ENCODE peak calls at places on chromosome 11, in six cellular contexts. Q, M, B, L, E and J are unnamed samples. For H3K4me1, the result is how much of the 10 kb centered on the place peaks cover.

GRCh38 chr11:77752518-77752917 is 68.0 kb downstream of the RSF1 start:
- DNase-seq in Q (no peak), M (no peak), B (no peak), L (no peak), E (no peak), J (no peak)

GRCh38 chr11:120273432-120273831 is 33.5 kb downstream of the POU2F3 start:
- DNase-seq in Q (no peak), M (no peak), B (no peak), L (no peak), E (no peak), J (no peak)

GRCh38 chr11:76791861-76792260 is 8.7 kb downstream of the TSKU start:
- DNase-seq in Q (no peak), M (no peak), B (no peak), L (no peak), E (no peak), J (no peak)

GRCh38 chr11:69465236-69466000 is 16.0 kb upstream of the LINC01488 start:
- DNase-seq in Q (no peak), M (no peak), B (no peak), L (no peak), E (no peak), J (no peak)

GRCh38 chr11:133904818-133905515 is 51.8 kb downstream of the IGSF9B start:
- DNase-seq in Q (no peak), M (no peak), B (no peak), L (no peak), E (no peak), J (peak)

GRCh38 chr11:78910322-78910721 is 335.7 kb upstream of the NARS2 start:
- DNase-seq in Q (no peak), M (no peak), B (no peak), L (no peak), E (no peak), J (no peak)

GRCh38 chr11:32931605-32932004 is 39.0 kb downstream of the QSER1 start:
- DNase-seq in Q (peak), M (no peak), B (no peak), L (no peak), E (no peak), J (no peak)

GRCh38 chr11:62152245-62153086 is 28.7 kb downstream of the INCENP start:
- DNase-seq in Q (no peak), M (no peak), B (no peak), L (no peak), E (no peak), J (no peak)

GRCh38 chr11:101618691-101619090 is 34.9 kb upstream of the TRPC6 start:
- DNase-seq in Q (no peak), M (no peak), B (no peak), L (no peak), E (no peak), J (no peak)

GRCh38 chr11:130773436-130773835 is 142.8 kb downstream of the SNX19 start:
- DNase-seq in Q (no peak), M (no peak), B (no peak), L (no peak), E (no peak), J (no peak)

GRCh38 chr11:19872526-19873135 is 160.0 kb downstream of the NAV2 start:
- DNase-seq in Q (no peak), M (no peak), B (no peak), L (no peak), E (no peak), J (no peak)

GRCh38 chr11:132908017-132908810 is 624.1 kb downstream of the OPCML start:
- DNase-seq in Q (no peak), M (no peak), B (no peak), L (no peak), E (no peak), J (no peak)

GRCh38 chr11:106770489-106771100 is 247.7 kb downstream of the GUCY1A2 start:
- DNase-seq in Q (no peak), M (no peak), B (no peak), L (no peak), E (no peak), J (no peak)

GRCh38 chr11:33618363-33618735 is 82.3 kb downstream of the C11orf91 start:
- DNase-seq in Q (no peak), M (no peak), B (no peak), L (no peak), E (no peak), J (no peak)

GRCh38 chr11:30729187-30729713 is 143.1 kb upstream of the MPPED2 start:
- DNase-seq in Q (no peak), M (no peak), B (no peak), L (no peak), E (no peak), J (no peak)

GRCh38 chr11:35511666-35512065 is 13.8 kb downstream of the PAMR1 start:
- DNase-seq in Q (no peak), M (no peak), B (no peak), L (no peak), E (no peak), J (no peak)

GRCh38 chr11:77117485-77117884 is 10.6 kb upstream of the MYO7A start:
- DNase-seq in Q (no peak), M (no peak), B (no peak), L (no peak), E (no peak), J (no peak)

GRCh38 chr11:130847517-130847916 is 68.8 kb downstream of the SNX19 start:
- DNase-seq in Q (no peak), M (no peak), B (no peak), L (no peak), E (no peak), J (no peak)

GRCh38 chr11:114271316-114271715 is 24.9 kb upstream of the NNMT start:
- DNase-seq in Q (no peak), M (no peak), B (no peak), L (no peak), E (no peak), J (no peak)

GRCh38 chr11:93478841-93479240 is 64.3 kb downstream of the SMCO4 start:
- DNase-seq in Q (no peak), M (no peak), B (no peak), L (no peak), E (no peak), J (no peak)

GRCh38 chr11:46337626-46338345 is 9.5 kb upstream of the DGKZ start:
- DNase-seq in Q (no peak), M (no peak), B (no peak), L (no peak), E (no peak), J (no peak)

GRCh38 chr11:11081786-11082185 is 223.9 kb upstream of the ZBED5 start:
- DNase-seq in Q (peak), M (no peak), B (no peak), L (no peak), E (no peak), J (no peak)

GRCh38 chr11:2790581-2790925 is 90.8 kb upstream of the KCNQ1OT1 start:
- DNase-seq in Q (no peak), M (peak), B (no peak), L (no peak), E (no peak), J (no peak)

GRCh38 chr11:67117667-67118058 is 1.4 kb upstream of the KDM2A start:
- DNase-seq in Q (no peak), M (peak), B (peak), L (peak), E (peak), J (peak)

GRCh38 chr11:68457898-68458249 is 2.7 kb upstream of the PPP6R3 start:
- DNase-seq in Q (no peak), M (no peak), B (no peak), L (no peak), E (no peak), J (peak)

GRCh38 chr11:59186130-59186594 is 14.2 kb downstream of the DTX4 start:
- DNase-seq in Q (no peak), M (no peak), B (peak), L (peak), E (peak), J (peak)

GRCh38 chr11:73375830-73376167 is 400 bp upstream of the RELT start:
- DNase-seq in Q (no peak), M (no peak), B (no peak), L (no peak), E (no peak), J (no peak)

GRCh38 chr11:86230921-86231320 is 13.6 kb upstream of the EED start:
- DNase-seq in Q (no peak), M (no peak), B (no peak), L (no peak), E (no peak), J (no peak)

GRCh38 chr11:27201454-27202302 is 161.1 kb downstream of the BBOX1 start:
- DNase-seq in Q (peak), M (peak), B (no peak), L (no peak), E (peak), J (peak)

GRCh38 chr11:45922425-45923082 is at the start of gene LARGE2:
- DNase-seq in Q (peak), M (no peak), B (no peak), L (no peak), E (peak), J (peak)

GRCh38 chr11:120482149-120482548 is 29.4 kb upstream of the GRIK4 start:
- DNase-seq in Q (no peak), M (no peak), B (no peak), L (no peak), E (no peak), J (no peak)

DNA sequence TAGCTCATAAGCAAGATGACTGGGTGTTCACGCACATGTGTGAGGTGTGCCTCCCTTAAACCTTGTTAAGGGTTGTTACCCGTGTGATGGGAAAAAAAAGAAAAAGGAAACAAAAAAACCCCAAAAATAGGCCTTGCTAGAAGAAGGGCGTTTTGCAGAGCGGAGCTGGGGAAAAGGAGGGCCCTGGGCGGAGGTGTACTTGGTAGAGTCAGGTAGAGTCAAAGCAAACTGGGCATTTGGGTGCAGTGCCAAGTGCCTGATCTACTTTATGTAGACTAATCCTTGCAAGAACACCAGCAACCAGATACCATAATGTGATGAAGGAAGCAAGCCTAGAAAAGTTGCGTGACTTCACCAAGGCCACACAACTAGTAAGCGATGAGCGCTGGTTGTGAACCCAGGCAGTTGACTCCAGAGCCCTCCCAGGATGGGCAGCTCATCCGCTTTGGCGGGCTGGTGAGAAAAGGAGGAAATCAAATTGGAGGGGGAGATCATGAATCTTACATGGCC is 1.2 kb upstream of the TIRAP start:
- DNase-seq in Q (no peak), M (no peak), B (no peak), L (no peak), E (no peak), J (no peak)
- H3K4me3 ChIP-seq in Q (no peak), M (peak), B (no peak), L (no peak), E (no peak), J (no peak)

GRCh38 chr11:70525466-70525865 is 127.1 kb downstream of the CTTN start:
- DNase-seq in Q (no peak), M (no peak), B (no peak), L (no peak), E (no peak), J (peak)

GRCh38 chr11:70527429-70528045 is 129.2 kb downstream of the CTTN start:
- DNase-seq in Q (no peak), M (no peak), B (no peak), L (no peak), E (no peak), J (no peak)

GRCh38 chr11:70528046-70528793 is 129.9 kb downstream of the CTTN start:
- DNase-seq in Q (no peak), M (no peak), B (no peak), L (no peak), E (no peak), J (no peak)

GRCh38 chr11:70526116-70527045 is 128.1 kb downstream of the CTTN start:
- DNase-seq in Q (no peak), M (no peak), B (no peak), L (no peak), E (no peak), J (peak)

DNA sequence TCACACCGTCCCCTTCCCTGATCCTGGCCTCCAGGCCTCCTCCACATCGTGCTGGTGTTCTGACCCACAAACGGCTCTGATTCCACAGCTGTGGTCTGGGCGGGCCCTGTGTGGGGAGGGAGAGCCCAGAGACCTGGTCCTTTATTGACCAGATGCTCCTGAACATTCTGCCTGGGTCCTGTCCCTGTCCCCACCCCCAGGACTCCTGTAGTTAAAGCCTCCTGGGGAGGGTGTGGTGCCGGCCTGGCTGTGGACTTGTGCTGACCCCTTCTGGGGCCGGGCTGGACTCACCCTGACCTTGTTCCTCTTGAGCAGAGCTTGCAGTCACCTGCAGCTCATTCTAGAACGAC is 128.7 kb downstream of the CTTN start:
- DNase-seq in Q (peak), M (no peak), B (no peak), L (no peak), E (no peak), J (no peak)
- H3K27ac ChIP-seq in Q (peak), M (no peak), B (no peak), L (no peak), E (no peak), J (no peak)

GRCh38 chr11:117868815-117869642 is 7.4 kb downstream of the FXYD6 start:
- DNase-seq in Q (no peak), M (no peak), B (no peak), L (no peak), E (no peak), J (no peak)
- H3K4me1 ChIP-seq in Q (under half), M (under half), B (under half), L (under half), E (under half), J (under half)

GRCh38 chr11:3860360-3860759 is 4.9 kb downstream of the STIM1 start:
- DNase-seq in Q (no peak), M (no peak), B (no peak), L (peak), E (no peak), J (no peak)
- H3K4me3 ChIP-seq in Q (no peak), M (no peak), B (peak), L (peak), E (no peak), J (no peak)

GRCh38 chr11:125404136-125404810 is 91.8 kb downstream of the FEZ1 start:
- DNase-seq in Q (peak), M (no peak), B (no peak), L (no peak), E (no peak), J (no peak)
- H3K27ac ChIP-seq in Q (no peak), M (peak), B (no peak), L (no peak), E (no peak), J (no peak)

DNA sequence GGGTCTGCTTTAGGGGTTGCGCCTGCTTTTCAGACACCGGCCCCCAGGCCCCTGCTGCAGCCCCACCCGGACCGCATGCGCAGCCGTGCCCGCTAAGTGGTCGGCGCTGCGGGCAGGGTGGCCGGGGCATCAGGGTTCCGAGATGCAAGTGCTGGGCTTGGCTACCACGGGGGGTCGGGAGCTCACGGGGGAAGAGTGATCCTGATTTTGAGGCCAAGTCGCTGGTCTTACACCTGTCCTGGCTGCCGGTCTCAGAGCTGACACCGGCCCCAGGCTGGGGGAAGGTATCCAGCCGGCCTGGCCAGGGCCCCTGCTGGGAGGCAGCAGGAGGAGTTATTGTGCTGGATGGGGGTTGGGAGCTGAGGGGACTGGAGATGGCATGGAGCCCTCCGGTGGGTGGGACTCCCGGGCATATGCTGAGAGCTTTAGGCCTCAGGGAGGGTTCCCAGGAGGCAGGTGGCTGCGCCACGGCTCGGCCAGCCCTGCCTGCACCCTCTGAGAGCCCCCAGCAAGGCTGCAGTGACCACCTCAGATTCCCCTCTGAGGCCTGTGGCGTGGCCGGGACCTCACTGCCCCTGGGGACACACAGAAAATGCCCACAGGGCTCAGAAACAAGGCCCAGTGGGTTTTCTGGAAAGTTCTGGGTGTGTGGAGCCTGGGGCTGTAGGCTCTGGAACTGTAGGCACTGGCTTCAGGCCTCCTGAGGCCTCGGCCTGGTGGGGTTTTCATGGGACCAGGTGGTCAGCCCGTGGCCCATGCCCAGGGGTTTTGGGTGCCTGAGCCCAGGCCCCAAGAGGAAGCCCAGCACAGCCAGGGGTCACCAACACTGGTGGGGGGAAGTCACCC is 4.4 kb upstream of the MUC5AC start:
- DNase-seq in Q (no peak), M (no peak), B (no peak), L (no peak), E (no peak), J (peak)
- H3K4me1 ChIP-seq in Q (under half), M (under half), B (under half), L (under half), E (under half), J (under half)

DNA sequence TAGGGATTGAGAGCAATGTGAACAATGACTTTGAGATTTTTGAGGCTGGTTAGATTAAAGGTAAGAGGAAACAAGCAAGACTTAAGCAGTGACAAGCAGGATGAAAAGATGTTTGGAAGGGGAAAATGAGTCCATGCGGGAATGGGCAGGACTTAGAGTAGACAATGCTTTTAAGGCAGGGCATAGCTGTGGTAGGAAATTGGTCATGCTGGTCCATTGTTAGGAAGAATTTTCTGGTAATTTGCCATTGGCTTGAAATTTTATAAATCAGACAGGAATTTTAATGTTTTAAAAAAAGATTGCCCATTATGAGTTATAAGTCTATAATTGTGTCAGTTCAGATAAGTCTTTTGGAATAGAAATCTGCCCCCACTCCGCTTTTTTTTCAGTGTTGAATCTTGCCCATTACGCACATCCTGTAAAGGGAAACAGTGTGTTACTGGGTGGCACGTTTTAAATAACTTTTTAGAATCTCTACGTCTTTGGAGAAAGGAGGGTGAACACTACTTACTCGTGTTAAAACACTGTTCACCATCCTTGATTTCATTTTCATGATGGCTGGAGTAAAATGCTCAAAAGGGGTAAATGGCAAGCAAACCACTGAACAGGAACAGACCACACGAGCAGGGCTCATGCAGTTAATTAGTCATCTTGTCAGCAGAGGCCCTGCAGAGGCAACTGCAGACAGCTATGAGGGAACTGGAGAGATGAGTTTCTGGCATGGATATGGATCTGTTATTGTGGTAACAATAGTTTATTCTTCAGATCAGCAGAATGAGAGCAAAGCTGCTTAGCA is 25.0 kb downstream of the SWAP70 start:
- DNase-seq in Q (peak), M (no peak), B (no peak), L (peak), E (no peak), J (no peak)
- H3K4me3 ChIP-seq in Q (no peak), M (no peak), B (no peak), L (no peak), E (no peak), J (no peak)

GRCh38 chr11:94815705-94816344 is 47.7 kb downstream of the AMOTL1 start:
- DNase-seq in Q (no peak), M (no peak), B (no peak), L (no peak), E (no peak), J (no peak)
- H3K27ac ChIP-seq in Q (no peak), M (no peak), B (no peak), L (no peak), E (no peak), J (no peak)